ENCODE peak calls at places on chromosomes 3 and 15, in eight cellular contexts. V is IMR-90; P is tibial nerve; E is left ventricle myocardium inferior; B is H1; Q is astrocyte of the cerebellum; F is tibial artery; N is CD4-positive, alpha-beta T cell. M is an unnamed sample.

GRCh38 chr3:120741837-120742197 is 499 bp downstream of the RABL3 start:
- DNase-seq in V (peak; percentile 43), P (no peak), E (no peak), B (no peak), Q (peak; percentile 1), F (no peak), N (no peak), M (no peak)

GRCh38 chr3:47852604-47853397 is 49.9 kb downstream of the DHX30 start:
- DNase-seq in V (no peak), P (no peak), E (no peak), B (no peak), Q (no peak), F (no peak), N (no peak), M (no peak)

GRCh38 chr3:63993653-63994079 is 29.6 kb downstream of the PSMD6 start:
- DNase-seq in V (peak; percentile 76), P (peak; percentile 49), E (peak; percentile 51), B (peak; percentile 61), Q (peak; percentile 64), F (peak; percentile 77), N (peak; percentile 46), M (peak; percentile 50)

GRCh38 chr3:104628185-104628789 is 738.4 kb upstream of the ALCAM start:
- DNase-seq in V (peak; percentile 73), P (no peak), E (no peak), B (no peak), Q (peak; percentile 22), F (no peak), N (no peak), M (no peak)

GRCh38 chr3:129617381-129618185 is 11.1 kb upstream of the PLXND1 start:
- DNase-seq in V (no peak), P (no peak), E (no peak), B (no peak), Q (no peak), F (peak; percentile 65), N (no peak), M (no peak)

GRCh38 chr3:194950906-194951628 is 265.4 kb downstream of the FAM43A start:
- DNase-seq in V (no peak), P (no peak), E (no peak), B (no peak), Q (no peak), F (no peak), N (no peak), M (no peak)

GRCh38 chr3:129045675-129046036 is 14.9 kb upstream of the GP9 start:
- DNase-seq in V (no peak), P (no peak), E (peak; percentile 42), B (no peak), Q (no peak), F (no peak), N (no peak), M (no peak)

GRCh38 chr15:100525894-100526512 is 2.7 kb downstream of the CERS3 start:
- DNase-seq in V (no peak), P (no peak), E (peak; percentile 66), B (no peak), Q (no peak), F (peak; percentile 83), N (no peak), M (peak; percentile 90)

GRCh38 chr3:94069242-94069813 is 6.5 kb downstream of the NSUN3 start:
- DNase-seq in V (peak; percentile 39), P (no peak), E (no peak), B (no peak), Q (no peak), F (no peak), N (no peak), M (no peak)

GRCh38 chr3:64223809-64224570 is 1.3 kb downstream of the PRICKLE2 start:
- DNase-seq in V (peak; percentile 62), P (no peak), E (no peak), B (no peak), Q (no peak), F (no peak), N (no peak), M (no peak)

GRCh38 chr15:84658080-84658787 is at the start of gene NMB:
- DNase-seq in V (peak; percentile 63), P (peak; percentile 39), E (peak; percentile 74), B (peak; percentile 89), Q (peak; percentile 15), F (peak; percentile 90), N (peak; percentile 74), M (peak; percentile 86)
- TF ChIP-seq CTCF in V (peak; percentile 64), P (peak; percentile 67), E (peak; percentile 64), B (peak; percentile 62), Q (peak; percentile 65), F (peak; percentile 53), N (peak; percentile 68), M (peak; percentile 42)

GRCh38 chr15:48282186-48282585 is 49.0 kb upstream of the DUT start:
- DNase-seq in V (peak; percentile 20), P (no peak), E (no peak), B (no peak), Q (peak; percentile 29), F (no peak), N (no peak), M (no peak)

GRCh38 chr15:48281674-48282073 is 49.6 kb upstream of the DUT start:
- DNase-seq in V (peak; percentile 20), P (no peak), E (no peak), B (no peak), Q (no peak), F (no peak), N (no peak), M (no peak)

GRCh38 chr15:48279608-48280007 is 51.6 kb upstream of the DUT start:
- DNase-seq in V (no peak), P (no peak), E (no peak), B (no peak), Q (no peak), F (no peak), N (no peak), M (no peak)

GRCh38 chr15:48283361-48284157 is 47.7 kb upstream of the DUT start:
- DNase-seq in V (no peak), P (no peak), E (no peak), B (no peak), Q (no peak), F (no peak), N (no peak), M (no peak)

DNA sequence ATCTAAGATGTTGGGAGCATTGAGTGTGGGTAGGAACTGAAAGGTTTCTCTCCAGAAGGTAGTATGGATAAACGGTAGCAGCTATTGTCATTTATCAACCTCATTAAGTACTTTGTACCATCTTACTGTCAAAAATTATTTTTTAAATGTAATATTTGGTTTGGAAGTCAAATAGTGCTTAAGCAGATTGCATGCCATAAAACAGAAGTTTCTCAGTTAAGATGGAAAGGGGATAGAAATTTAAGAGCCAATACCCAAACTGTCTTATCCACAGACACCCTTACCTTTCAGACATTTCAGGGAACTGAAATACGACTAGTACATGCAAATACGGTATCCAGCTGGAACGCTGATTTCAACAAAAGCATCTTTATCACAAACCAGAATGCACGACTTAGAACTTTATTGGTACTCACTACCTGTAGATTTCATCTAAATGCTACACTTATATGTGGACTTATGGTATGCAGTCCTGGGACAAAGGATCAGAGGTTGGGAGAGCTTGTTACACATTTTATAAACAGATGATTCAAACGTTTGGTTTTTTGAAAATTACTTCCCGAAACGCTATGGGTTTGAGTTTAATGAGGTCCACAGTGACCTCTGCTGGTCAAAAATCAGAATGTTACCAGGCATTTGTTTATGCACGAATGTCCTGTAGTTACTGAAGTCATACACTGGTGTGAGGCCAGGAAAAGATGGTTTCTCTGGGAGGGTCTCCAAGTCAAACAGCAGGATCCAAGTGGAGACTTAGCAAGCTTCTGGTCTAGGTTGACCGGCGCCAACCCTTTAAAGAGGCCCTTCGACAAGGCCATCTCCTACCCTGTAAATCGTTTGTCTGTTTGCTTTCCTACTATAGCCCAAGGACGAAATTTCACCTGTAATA is 45.7 kb upstream of the DUT start:
- DNase-seq in V (peak; percentile 92), P (no peak), E (no peak), B (peak; percentile 73), Q (peak; percentile 97), F (peak; percentile 69), N (no peak), M (no peak)
- TF ChIP-seq CTCF in V (peak; percentile 78), P (peak; percentile 73), E (peak; percentile 79), B (peak; percentile 77), Q (peak; percentile 62), F (peak; percentile 77), N (peak; percentile 82), M (peak; percentile 77)

GRCh38 chr15:48355377-48355776 is 24.1 kb downstream of the DUT start:
- DNase-seq in V (peak; percentile 45), P (no peak), E (no peak), B (no peak), Q (no peak), F (no peak), N (no peak), M (no peak)

GRCh38 chr15:48361690-48362089 is 30.5 kb downstream of the DUT start:
- DNase-seq in V (peak; percentile 21), P (no peak), E (no peak), B (no peak), Q (no peak), F (no peak), N (no peak), M (no peak)

GRCh38 chr15:48358229-48358641 is 27.0 kb downstream of the DUT start:
- DNase-seq in V (peak; percentile 64), P (no peak), E (no peak), B (no peak), Q (peak; percentile 26), F (no peak), N (no peak), M (no peak)

GRCh38 chr15:48360841-48361240 is 29.6 kb downstream of the DUT start:
- DNase-seq in V (peak; percentile 32), P (no peak), E (no peak), B (no peak), Q (no peak), F (no peak), N (no peak), M (no peak)

DNA sequence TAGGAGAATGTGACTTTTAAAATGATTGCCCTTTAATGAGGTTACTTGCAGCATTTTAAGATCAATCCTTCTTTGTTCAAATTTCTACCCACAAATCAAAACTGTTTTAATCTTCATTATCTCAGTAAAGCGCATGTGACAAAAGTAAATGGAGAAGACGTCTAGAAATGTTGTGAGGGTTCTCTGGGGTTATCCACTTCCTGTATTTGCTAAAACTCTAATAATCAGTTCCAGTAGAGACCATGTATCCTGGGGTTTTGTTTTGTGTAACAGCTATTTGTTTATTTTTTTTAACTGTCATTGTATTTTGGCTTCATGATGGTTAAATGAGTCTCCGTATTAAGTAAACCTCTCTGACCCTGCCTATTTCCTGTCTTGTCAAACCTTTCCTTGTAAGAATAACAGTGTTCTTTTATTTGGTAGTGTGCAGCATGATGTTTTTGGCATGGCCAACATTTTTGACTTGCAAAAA is 27.5 kb downstream of the DUT start:
- DNase-seq in V (peak; percentile 51), P (no peak), E (no peak), B (no peak), Q (no peak), F (no peak), N (no peak), M (no peak)
- TF ChIP-seq CTCF in V (no peak), P (no peak), E (no peak), B (no peak), Q (no peak), F (no peak), N (no peak), M (no peak)

GRCh38 chr3:38250198-38250597 is 15.4 kb upstream of the SLC22A13 start:
- DNase-seq in V (no peak), P (no peak), E (no peak), B (no peak), Q (no peak), F (no peak), N (no peak), M (no peak)

GRCh38 chr3:38245930-38246329 is 19.7 kb upstream of the SLC22A13 start:
- DNase-seq in V (no peak), P (no peak), E (no peak), B (no peak), Q (no peak), F (no peak), N (no peak), M (no peak)

GRCh38 chr3:38251197-38251596 is 14.4 kb upstream of the SLC22A13 start:
- DNase-seq in V (no peak), P (no peak), E (no peak), B (no peak), Q (no peak), F (no peak), N (no peak), M (no peak)

GRCh38 chr3:38247366-38248035 is 18.1 kb upstream of the SLC22A13 start:
- DNase-seq in V (peak; percentile 93), P (no peak), E (no peak), B (no peak), Q (peak; percentile 92), F (no peak), N (no peak), M (no peak)
- TF ChIP-seq CTCF in V (peak; percentile 49), P (no peak), E (peak; percentile 40), B (no peak), Q (peak; percentile 31), F (no peak), N (no peak), M (peak; percentile 23)

M was measured in right lobe of liver.